ENCODE peak calls at places on chromosome 9, in five cellular contexts. O, C, K, P and S are unnamed samples.

GRCh38 chr9:95108777-95109176 is 208.7 kb downstream of the FANCC start:
- DNase-seq in K (no peak), O (no peak), C (no peak), P (no peak), S (no peak)

GRCh38 chr9:129278391-129279237 is 100.6 kb upstream of the IER5L start:
- DNase-seq in K (no peak), O (no peak), P (peak; percentile 81), C (peak; percentile 82), S (no peak)

GRCh38 chr9:137013571-137013940 is 14.5 kb downstream of the ABCA2 start:
- DNase-seq in O (no peak), C (no peak), P (no peak), K (no peak), S (no peak)

GRCh38 chr9:137000177-137000930 is 4.0 kb upstream of the CLIC3 start:
- DNase-seq in C (no peak), K (no peak), P (peak; percentile 90), O (peak; percentile 79), S (no peak)

GRCh38 chr9:127501821-127502343 is 50.6 kb downstream of the LRSAM1 start:
- DNase-seq in C (no peak), K (no peak), P (no peak), O (no peak), S (no peak)

GRCh38 chr9:107138261-107138992 is 144.7 kb upstream of the RAD23B start:
- DNase-seq in P (no peak), C (no peak), K (no peak), O (peak; percentile 19), S (no peak)

GRCh38 chr9:36141288-36141687 is 4.8 kb downstream of the GLIPR2 start:
- DNase-seq in P (peak; percentile 18), C (peak; percentile 49), O (peak; percentile 38), K (no peak), S (no peak)

GRCh38 chr9:23342296-23342695 is 483.7 kb downstream of the ELAVL2 start:
- DNase-seq in K (no peak), P (peak; percentile 52), O (peak; percentile 79), C (no peak), S (no peak)

GRCh38 chr9:71796368-71796767 is 28.1 kb upstream of the CEMIP2 start:
- DNase-seq in C (no peak), P (no peak), K (no peak), O (no peak), S (no peak)

GRCh38 chr9:136665704-136666363 is 3.1 kb downstream of the EGFL7 start:
- DNase-seq in O (no peak), C (no peak), K (no peak), P (no peak), S (no peak)

GRCh38 chr9:78857371-78858225 is 560.7 kb downstream of the PSAT1 start:
- DNase-seq in K (no peak), C (no peak), P (no peak), O (no peak), S (peak; percentile 21)

GRCh38 chr9:35733109-35733541 is 659 bp downstream of the CREB3 start:
- DNase-seq in P (peak; percentile 35), C (peak; percentile 78), K (peak; percentile 56), O (peak; percentile 80), S (peak; percentile 41)

GRCh38 chr9:132381966-132382541 is 24.6 kb downstream of the TTF1 start:
- DNase-seq in P (no peak), O (no peak), C (no peak), K (no peak), S (no peak)
- H2BK12ac ChIP-seq in P (no peak overlapping the region), O (no peak overlapping the region), C (no peak overlapping the region), K (no peak overlapping the region), S (no peak overlapping the region)

DNA sequence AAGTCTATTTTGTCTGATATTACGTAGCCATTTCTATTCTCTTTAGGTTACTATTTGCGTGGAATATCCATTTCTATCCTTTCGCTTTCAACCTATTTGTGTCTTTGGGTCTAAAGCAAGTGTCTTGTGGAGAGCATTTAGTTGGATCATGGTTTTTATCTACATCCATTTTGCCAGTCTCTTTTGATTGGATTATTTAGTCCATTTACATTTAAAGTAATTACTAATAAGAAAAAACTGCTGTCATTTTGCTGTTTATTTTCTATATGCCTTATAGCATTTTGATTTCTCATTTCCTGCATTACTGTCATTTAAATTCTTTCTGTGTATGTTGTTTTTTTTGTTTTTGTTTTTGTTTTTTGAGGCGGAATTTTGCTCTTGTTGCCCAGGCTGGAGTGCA is 26.0 kb upstream of the UBQLN1 start:
- DNase-seq in P (no peak), K (no peak), O (no peak), C (no peak), S (no peak)
- H2AFZ ChIP-seq in P (no peak overlapping the region), K (no peak overlapping the region), O (no peak overlapping the region), C (no peak overlapping the region), S (no peak overlapping the region)

GRCh38 chr9:19665146-19665863 is 123.5 kb downstream of the SLC24A2 start:
- DNase-seq in P (no peak), K (no peak), O (no peak), C (no peak), S (no peak)
- H3K4me2 ChIP-seq in P (no peak overlapping the region), K (no peak overlapping the region), O (no peak overlapping the region), C (no peak overlapping the region), S (no peak overlapping the region)

GRCh38 chr9:31873717-31874116 is 510.7 kb upstream of the ACO1 start:
- DNase-seq in O (no peak), K (no peak), C (no peak), P (no peak), S (no peak)

GRCh38 chr9:31868830-31869229 is 515.6 kb upstream of the ACO1 start:
- DNase-seq in P (no peak), O (no peak), C (no peak), K (no peak), S (no peak)

DNA sequence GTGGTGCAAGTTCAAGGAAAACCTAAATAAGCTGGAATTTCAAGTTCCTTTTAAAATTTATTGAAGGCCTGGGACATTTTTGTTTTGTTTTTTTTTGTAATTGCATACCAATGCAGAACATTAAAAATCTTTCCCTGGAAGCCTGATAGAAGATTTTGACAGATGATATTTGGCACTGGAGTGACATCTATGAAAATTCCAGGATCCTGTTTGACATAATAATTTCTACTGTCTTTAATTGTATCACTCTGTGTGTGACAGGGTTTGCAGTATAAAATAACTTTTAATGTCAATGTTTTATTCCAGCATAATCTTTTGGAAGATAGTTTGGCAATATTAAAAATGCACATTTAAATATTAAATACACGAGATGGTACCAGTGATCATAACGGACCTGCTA is 514.2 kb upstream of the ACO1 start:
- DNase-seq in P (no peak), C (no peak), O (no peak), K (no peak), S (no peak)
- H2BK12ac ChIP-seq in P (no peak overlapping the region), C (no peak overlapping the region), O (no peak overlapping the region), K (no peak overlapping the region), S (no peak overlapping the region)

GRCh38 chr9:110270211-110270995 is 14.1 kb upstream of the TXN start:
- DNase-seq in O (no peak), P (peak; percentile 92), C (no peak), K (no peak), S (no peak)

GRCh38 chr9:110260911-110261310 is 4.6 kb upstream of the TXN start:
- DNase-seq in P (no peak), K (no peak), O (no peak), C (no peak), S (no peak)

GRCh38 chr9:110261631-110262030 is 5.3 kb upstream of the TXN start:
- DNase-seq in P (no peak), O (peak; percentile 38), K (no peak), C (no peak), S (no peak)

DNA sequence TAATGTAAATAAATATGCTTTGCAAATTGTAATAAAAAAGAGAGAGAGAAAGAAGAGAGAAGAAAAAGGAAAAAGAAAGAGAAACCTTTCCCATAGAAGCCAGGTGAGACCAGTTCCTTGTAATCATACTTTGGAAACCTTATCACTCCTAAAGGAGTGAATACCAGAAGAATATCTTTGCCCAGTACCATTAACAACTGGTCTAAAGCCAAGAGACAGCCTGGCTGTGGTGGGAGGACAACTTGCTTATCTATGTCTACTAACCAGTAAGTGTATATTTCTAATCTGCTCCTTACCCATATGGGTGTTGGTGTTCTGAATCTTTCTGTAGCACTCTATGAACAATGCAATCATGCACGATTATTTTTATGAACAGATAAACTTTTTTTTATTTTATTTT is 10.5 kb upstream of the TXN start:
- DNase-seq in O (no peak), C (no peak), K (no peak), P (peak; percentile 57), S (no peak)
- H2AFZ ChIP-seq in O (no peak overlapping the region), C (no peak overlapping the region), K (no peak overlapping the region), P (no peak overlapping the region), S (no peak overlapping the region)